ENCODE peak calls at places on chromosome 9, in eight cellular contexts. One of them, this sample, is unnamed.

GRCh38 chr9:115015018-115015635 is 84.7 kb upstream of the TNFSF8 start:
- DNase-seq in AG08396: peak; percentile 50
- DNase-seq in CD4-positive, alpha-beta T cell: no peak
- DNase-seq in ELF-1: peak; percentile 58
- DNase-seq in Caco-2: peak; percentile 60
- DNase-seq in NCI-H2227 treated with DMSO at 0.1 percent for 48 hours: no peak
- DNase-seq in activated CD8-positive, alpha-beta memory T cell treated with anti-CD3 and anti-CD28 coated beads, Interleukin-2, amount 50 U/mL, for 48 hours: no peak
- DNase-seq in amniotic epithelial cell: peak; percentile 59
- DNase-seq in this sample: peak; percentile 69

GRCh38 chr9:134950404-134950760 is 32.7 kb upstream of the FCN1 start:
- DNase-seq in AG08396: no peak
- DNase-seq in CD4-positive, alpha-beta T cell: no peak
- DNase-seq in ELF-1: no peak
- DNase-seq in Caco-2: no peak
- DNase-seq in NCI-H2227 treated with DMSO at 0.1 percent for 48 hours: no peak
- DNase-seq in activated CD8-positive, alpha-beta memory T cell treated with anti-CD3 and anti-CD28 coated beads, Interleukin-2, amount 50 U/mL, for 48 hours: no peak
- DNase-seq in amniotic epithelial cell: no peak
- DNase-seq in this sample: no peak

GRCh38 chr9:71652480-71652879 is 115.8 kb downstream of the CEMIP2 start:
- DNase-seq in AG08396: no peak
- DNase-seq in CD4-positive, alpha-beta T cell: no peak
- DNase-seq in ELF-1: no peak
- DNase-seq in Caco-2: no peak
- DNase-seq in NCI-H2227 treated with DMSO at 0.1 percent for 48 hours: no peak
- DNase-seq in activated CD8-positive, alpha-beta memory T cell treated with anti-CD3 and anti-CD28 coated beads, Interleukin-2, amount 50 U/mL, for 48 hours: no peak
- DNase-seq in amniotic epithelial cell: no peak
- DNase-seq in this sample: no peak

GRCh38 chr9:78097541-78097940 is 65.9 kb upstream of the GNAQ start:
- DNase-seq in AG08396: no peak
- DNase-seq in CD4-positive, alpha-beta T cell: no peak
- DNase-seq in ELF-1: no peak
- DNase-seq in Caco-2: no peak
- DNase-seq in NCI-H2227 treated with DMSO at 0.1 percent for 48 hours: no peak
- DNase-seq in activated CD8-positive, alpha-beta memory T cell treated with anti-CD3 and anti-CD28 coated beads, Interleukin-2, amount 50 U/mL, for 48 hours: no peak
- DNase-seq in amniotic epithelial cell: no peak
- DNase-seq in this sample: no peak

GRCh38 chr9:125659954-125660353 is 47.1 kb downstream of the MAPKAP1 start:
- DNase-seq in AG08396: peak; percentile 15
- DNase-seq in CD4-positive, alpha-beta T cell: no peak
- DNase-seq in ELF-1: no peak
- DNase-seq in Caco-2: no peak
- DNase-seq in NCI-H2227 treated with DMSO at 0.1 percent for 48 hours: no peak
- DNase-seq in activated CD8-positive, alpha-beta memory T cell treated with anti-CD3 and anti-CD28 coated beads, Interleukin-2, amount 50 U/mL, for 48 hours: no peak
- DNase-seq in amniotic epithelial cell: peak; percentile 74
- DNase-seq in this sample: no peak

GRCh38 chr9:106085479-106085878 is 391.1 kb downstream of the TMEM38B start:
- DNase-seq in AG08396: no peak
- DNase-seq in CD4-positive, alpha-beta T cell: no peak
- DNase-seq in ELF-1: no peak
- DNase-seq in Caco-2: no peak
- DNase-seq in NCI-H2227 treated with DMSO at 0.1 percent for 48 hours: no peak
- DNase-seq in activated CD8-positive, alpha-beta memory T cell treated with anti-CD3 and anti-CD28 coated beads, Interleukin-2, amount 50 U/mL, for 48 hours: no peak
- DNase-seq in amniotic epithelial cell: no peak
- DNase-seq in this sample: no peak

GRCh38 chr9:108991479-108991878 is 21.8 kb downstream of the CTNNAL1 start:
- DNase-seq in AG08396: no peak
- DNase-seq in CD4-positive, alpha-beta T cell: no peak
- DNase-seq in ELF-1: no peak
- DNase-seq in Caco-2: no peak
- DNase-seq in NCI-H2227 treated with DMSO at 0.1 percent for 48 hours: no peak
- DNase-seq in activated CD8-positive, alpha-beta memory T cell treated with anti-CD3 and anti-CD28 coated beads, Interleukin-2, amount 50 U/mL, for 48 hours: no peak
- DNase-seq in amniotic epithelial cell: peak; percentile 80
- DNase-seq in this sample: no peak

GRCh38 chr9:133571491-133571890 is 37.0 kb downstream of the ADAMTSL2 start:
- DNase-seq in AG08396: no peak
- DNase-seq in CD4-positive, alpha-beta T cell: no peak
- DNase-seq in ELF-1: no peak
- DNase-seq in Caco-2: no peak
- DNase-seq in NCI-H2227 treated with DMSO at 0.1 percent for 48 hours: no peak
- DNase-seq in activated CD8-positive, alpha-beta memory T cell treated with anti-CD3 and anti-CD28 coated beads, Interleukin-2, amount 50 U/mL, for 48 hours: no peak
- DNase-seq in amniotic epithelial cell: peak; percentile 22
- DNase-seq in this sample: no peak

GRCh38 chr9:111096051-111096450 is 57.8 kb upstream of the LPAR1 start:
- DNase-seq in AG08396: no peak
- DNase-seq in CD4-positive, alpha-beta T cell: no peak
- DNase-seq in ELF-1: peak; percentile 17
- DNase-seq in Caco-2: no peak
- DNase-seq in NCI-H2227 treated with DMSO at 0.1 percent for 48 hours: no peak
- DNase-seq in activated CD8-positive, alpha-beta memory T cell treated with anti-CD3 and anti-CD28 coated beads, Interleukin-2, amount 50 U/mL, for 48 hours: no peak
- DNase-seq in amniotic epithelial cell: no peak
- DNase-seq in this sample: no peak

GRCh38 chr9:86469476-86470087 is 115.4 kb upstream of the TUT7 start:
- DNase-seq in AG08396: no peak
- DNase-seq in CD4-positive, alpha-beta T cell: no peak
- DNase-seq in ELF-1: no peak
- DNase-seq in Caco-2: no peak
- DNase-seq in NCI-H2227 treated with DMSO at 0.1 percent for 48 hours: no peak
- DNase-seq in activated CD8-positive, alpha-beta memory T cell treated with anti-CD3 and anti-CD28 coated beads, Interleukin-2, amount 50 U/mL, for 48 hours: no peak
- DNase-seq in amniotic epithelial cell: no peak
- DNase-seq in this sample: no peak

GRCh38 chr9:134778156-134778555 is 102.5 kb upstream of the FCN2 start:
- DNase-seq in AG08396: no peak
- DNase-seq in CD4-positive, alpha-beta T cell: no peak
- DNase-seq in ELF-1: no peak
- DNase-seq in Caco-2: no peak
- DNase-seq in NCI-H2227 treated with DMSO at 0.1 percent for 48 hours: no peak
- DNase-seq in activated CD8-positive, alpha-beta memory T cell treated with anti-CD3 and anti-CD28 coated beads, Interleukin-2, amount 50 U/mL, for 48 hours: no peak
- DNase-seq in amniotic epithelial cell: no peak
- DNase-seq in this sample: no peak

GRCh38 chr9:91071185-91071990 is 269.8 kb downstream of the SYK start:
- DNase-seq in AG08396: peak; percentile 66
- DNase-seq in CD4-positive, alpha-beta T cell: no peak
- DNase-seq in ELF-1: no peak
- DNase-seq in Caco-2: no peak
- DNase-seq in NCI-H2227 treated with DMSO at 0.1 percent for 48 hours: no peak
- DNase-seq in activated CD8-positive, alpha-beta memory T cell treated with anti-CD3 and anti-CD28 coated beads, Interleukin-2, amount 50 U/mL, for 48 hours: peak; percentile 78
- DNase-seq in amniotic epithelial cell: peak; percentile 89
- DNase-seq in this sample: peak; percentile 91

GRCh38 chr9:6584881-6585597 is 60.5 kb downstream of the GLDC start:
- DNase-seq in AG08396: no peak
- DNase-seq in CD4-positive, alpha-beta T cell: no peak
- DNase-seq in ELF-1: no peak
- DNase-seq in Caco-2: no peak
- DNase-seq in NCI-H2227 treated with DMSO at 0.1 percent for 48 hours: peak; percentile 18
- DNase-seq in activated CD8-positive, alpha-beta memory T cell treated with anti-CD3 and anti-CD28 coated beads, Interleukin-2, amount 50 U/mL, for 48 hours: no peak
- DNase-seq in amniotic epithelial cell: peak; percentile 41
- DNase-seq in this sample: peak; percentile 49

GRCh38 chr9:132042324-132042723 is 37.3 kb downstream of the MED27 start:
- DNase-seq in AG08396: peak; percentile 83
- DNase-seq in CD4-positive, alpha-beta T cell: no peak
- DNase-seq in ELF-1: no peak
- DNase-seq in Caco-2: no peak
- DNase-seq in NCI-H2227 treated with DMSO at 0.1 percent for 48 hours: no peak
- DNase-seq in activated CD8-positive, alpha-beta memory T cell treated with anti-CD3 and anti-CD28 coated beads, Interleukin-2, amount 50 U/mL, for 48 hours: no peak
- DNase-seq in amniotic epithelial cell: peak; percentile 86
- DNase-seq in this sample: peak; percentile 80

GRCh38 chr9:125902865-125903512 is 155.8 kb downstream of the PBX3 start:
- DNase-seq in AG08396: no peak
- DNase-seq in CD4-positive, alpha-beta T cell: no peak
- DNase-seq in ELF-1: no peak
- DNase-seq in Caco-2: no peak
- DNase-seq in NCI-H2227 treated with DMSO at 0.1 percent for 48 hours: no peak
- DNase-seq in activated CD8-positive, alpha-beta memory T cell treated with anti-CD3 and anti-CD28 coated beads, Interleukin-2, amount 50 U/mL, for 48 hours: no peak
- DNase-seq in amniotic epithelial cell: no peak
- DNase-seq in this sample: no peak